ENCODE peak calls at places on chromosomes 16 and 17, in four cellular contexts. H is SIG-M5; O is T-helper 2 cell; M is stimulated activated CD4-positive, alpha-beta T cell treated with anti-CD3 and anti-CD28 coated beads, Interleukin-1b, Interleukin-23, amount 100 ng/mL, for 24 hours. I is an unnamed sample.

GRCh38 chr17:16954541-16954940 is 17.4 kb downstream of the TNFRSF13B start:
- DNase-seq in M (no peak), H (no peak), O (no peak), I (no peak)

GRCh38 chr16:25699069-25699468 is 7.3 kb downstream of the HS3ST4 start:
- DNase-seq in M (no peak), H (no peak), O (no peak), I (no peak)

GRCh38 chr17:42879596-42879985 is 21.0 kb upstream of the G6PC1 start:
- DNase-seq in O (no peak), H (no peak), M (no peak), I (no peak)

GRCh38 chr17:39487946-39488345 is 26.7 kb downstream of the CDK12 start:
- DNase-seq in O (no peak), M (no peak), H (no peak), I (no peak)

GRCh38 chr17:41352597-41353366 is 2.2 kb upstream of the KRT33A start:
- DNase-seq in H (no peak), O (no peak), M (no peak), I (no peak)

GRCh38 chr17:8226536-8227237 is 16.3 kb upstream of the AURKB start:
- DNase-seq in O (no peak), H (no peak), M (no peak), I (no peak)

GRCh38 chr17:66373944-66374817 is 71.8 kb downstream of the PRKCA start:
- DNase-seq in O (peak; percentile 79), H (no peak), M (no peak), I (peak; percentile 67)

GRCh38 chr17:31171711-31172110 is 76.9 kb downstream of the NF1 start:
- DNase-seq in O (no peak), M (no peak), H (no peak), I (no peak)

GRCh38 chr17:75981019-75981615 is 2.1 kb downstream of the TEN1 start:
- DNase-seq in M (no peak), O (no peak), H (no peak), I (no peak)

GRCh38 chr17:44110011-44110686 is 13.3 kb downstream of the HDAC5 start:
- DNase-seq in M (no peak), O (no peak), H (no peak), I (no peak)